ENCODE peak calls at places on chromosomes 5 and 9, in nine cellular contexts. D is left ventricle myocardium inferior, L is OCI-LY7, K is right lobe of liver, U is neural progenitor cell, C is brain microvascular endothelial cell, Z is HL-60, H is body of pancreas, R is hepatocyte. O is an unnamed sample.

GRCh38 chr5:136174021-136174659 is 18.8 kb downstream of the SMIM32 start:
- DNase-seq in K (no peak), H (peak; percentile 31), R (peak; percentile 66), C (peak; percentile 53), D (no peak), U (peak; percentile 50), Z (no peak), L (peak; percentile 76), O (no peak)

GRCh38 chr9:105633373-105633772 is 28.9 kb upstream of the TAL2 start:
- DNase-seq in U (no peak), L (no peak), K (no peak), R (no peak), Z (no peak), C (no peak), H (no peak), D (no peak), O (no peak)

GRCh38 chr5:150512368-150512747 is 4.4 kb downstream of the NDST1 start:
- DNase-seq in L (no peak), H (peak; percentile 56), K (peak; percentile 72), D (no peak), U (no peak), R (no peak), Z (no peak), C (no peak), O (no peak)

GRCh38 chr5:40224421-40224820 is 455.3 kb upstream of the PTGER4 start:
- DNase-seq in C (no peak), L (no peak), U (no peak), R (no peak), K (no peak), H (no peak), Z (no peak), D (no peak), O (no peak)

GRCh38 chr5:73182282-73182681 is 9.3 kb downstream of the TMEM174 start:
- DNase-seq in U (no peak), K (no peak), R (no peak), L (no peak), H (no peak), Z (no peak), C (no peak), D (no peak), O (no peak)

GRCh38 chr9:16611001-16611400 is 259.5 kb downstream of the BNC2 start:
- DNase-seq in D (no peak), C (no peak), L (no peak), Z (no peak), H (no peak), K (no peak), R (no peak), U (no peak), O (no peak)

GRCh38 chr9:115469826-115470225 is 351.9 kb upstream of the TNC start:
- DNase-seq in D (no peak), U (no peak), R (no peak), L (no peak), Z (no peak), C (no peak), K (no peak), H (no peak), O (no peak)

GRCh38 chr5:96703985-96704384 is 41.8 kb downstream of the CAST start:
- DNase-seq in R (no peak), D (no peak), Z (no peak), U (no peak), L (no peak), C (no peak), K (no peak), H (no peak), O (no peak)

GRCh38 chr5:72498284-72498683 is 8.9 kb downstream of the ZNF366 start:
- DNase-seq in H (no peak), C (peak; percentile 45), U (no peak), K (no peak), Z (no peak), R (no peak), D (no peak), L (no peak), O (no peak)

GRCh38 chr5:18281947-18282557 is 647.8 kb downstream of the TAF11L14 start:
- DNase-seq in R (peak; percentile 55), K (no peak), U (peak; percentile 25), D (no peak), Z (peak; percentile 20), L (peak; percentile 25), H (no peak), C (peak; percentile 27), O (no peak)

GRCh38 chr5:147382776-147383175 is 127.1 kb downstream of the DPYSL3 start:
- DNase-seq in U (no peak), H (no peak), R (peak; percentile 22), K (no peak), D (no peak), C (no peak), Z (no peak), L (no peak), O (no peak)

GRCh38 chr9:82987790-82988189 is 75.2 kb downstream of the RASEF start:
- DNase-seq in D (no peak), Z (no peak), U (no peak), H (no peak), L (no peak), R (no peak), C (no peak), K (no peak), O (no peak)

GRCh38 chr9:14530301-14530700 is 162.9 kb downstream of the ZDHHC21 start:
- DNase-seq in H (no peak), D (no peak), Z (no peak), U (peak; percentile 9), R (no peak), K (no peak), L (no peak), C (no peak), O (no peak)

GRCh38 chr5:43121565-43122484 is 1.1 kb downstream of the ZNF131 start:
- DNase-seq in L (peak; percentile 35), R (peak; percentile 42), U (no peak), H (peak; percentile 20), C (peak; percentile 37), K (no peak), Z (no peak), D (no peak), O (no peak)

GRCh38 chr5:43115968-43116367 is 4.7 kb upstream of the ZNF131 start:
- DNase-seq in H (no peak), U (no peak), L (no peak), K (no peak), D (no peak), Z (no peak), C (no peak), R (no peak), O (no peak)

GRCh38 chr5:43117092-43117491 is 3.6 kb upstream of the ZNF131 start:
- DNase-seq in C (no peak), K (no peak), H (no peak), L (no peak), D (no peak), Z (no peak), U (no peak), R (no peak), O (no peak)

GRCh38 chr5:43123887-43124286 is 3.2 kb downstream of the ZNF131 start:
- DNase-seq in D (no peak), R (no peak), L (no peak), K (no peak), Z (no peak), C (no peak), H (no peak), U (no peak), O (no peak)

GRCh38 chr5:43120720-43121564 is at the start of gene ZNF131:
- DNase-seq in C (peak; percentile 88), K (peak; percentile 99), H (peak; percentile 96), U (peak; percentile 98), D (peak; percentile 96), R (peak; percentile 99), Z (peak; percentile 87), L (peak; percentile 98), O (peak; percentile 99)
- TF ChIP-seq CTCF in C (peak; percentile 12), K (no peak), H (no peak), U (no peak), D (no peak), R (no peak), Z (no peak), L (no peak), O (no peak)

DNA sequence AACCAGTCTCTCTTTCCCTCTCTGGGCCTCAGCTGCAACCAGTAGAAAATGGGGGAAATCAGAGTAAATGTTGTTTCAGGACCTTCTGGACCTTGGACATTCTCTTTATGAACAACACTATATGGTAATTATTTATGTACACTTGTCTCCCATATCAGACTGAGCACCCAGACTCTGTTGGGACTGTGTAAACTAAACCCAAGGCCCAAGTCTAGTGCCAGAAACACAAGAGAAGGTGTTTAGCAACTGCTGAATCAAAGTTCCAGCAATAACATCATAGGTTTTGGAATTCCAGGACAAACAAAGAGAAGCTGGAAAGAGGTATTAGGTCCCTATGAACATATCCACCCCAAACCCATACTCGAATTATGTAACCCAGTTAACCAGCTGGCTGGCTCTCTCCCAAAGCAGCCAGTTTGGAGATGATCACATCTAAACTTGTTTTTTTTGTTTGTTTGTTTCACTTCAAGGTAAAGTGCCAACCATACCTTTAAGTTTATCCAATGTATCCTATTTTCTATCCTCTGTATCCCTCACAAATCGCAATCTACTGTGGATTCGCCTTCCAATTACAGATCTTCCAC is 1.9 kb upstream of the RNF38 start:
- DNase-seq in K (no peak), R (peak; percentile 18), Z (no peak), C (no peak), H (no peak), L (no peak), D (no peak), U (no peak), O (no peak)
- H3K4me3 ChIP-seq in K (no peak overlapping the region), R (no peak overlapping the region), Z (no peak overlapping the region), C (no peak overlapping the region), H (no peak overlapping the region), L (no peak overlapping the region), D (peak overlapping the region; percentile 84), U (peak overlapping the region; percentile 75), O (no peak overlapping the region)

GRCh38 chr9:69122086-69122390 is 52.0 kb upstream of the TJP2 start:
- DNase-seq in C (peak; percentile 53), Z (no peak), H (peak; percentile 83), D (peak; percentile 71), K (peak; percentile 81), U (peak; percentile 77), L (no peak), R (peak; percentile 68), O (peak; percentile 89)
- H3K27ac ChIP-seq in C (peak overlapping the region; percentile 80), Z (no peak overlapping the region), H (peak overlapping the region; percentile 100), D (peak overlapping the region; percentile 90), K (peak overlapping the region; percentile 89), U (no peak overlapping the region), L (peak overlapping the region; percentile 60), R (peak overlapping the region; percentile 99), O (peak overlapping the region; percentile 89)

DNA sequence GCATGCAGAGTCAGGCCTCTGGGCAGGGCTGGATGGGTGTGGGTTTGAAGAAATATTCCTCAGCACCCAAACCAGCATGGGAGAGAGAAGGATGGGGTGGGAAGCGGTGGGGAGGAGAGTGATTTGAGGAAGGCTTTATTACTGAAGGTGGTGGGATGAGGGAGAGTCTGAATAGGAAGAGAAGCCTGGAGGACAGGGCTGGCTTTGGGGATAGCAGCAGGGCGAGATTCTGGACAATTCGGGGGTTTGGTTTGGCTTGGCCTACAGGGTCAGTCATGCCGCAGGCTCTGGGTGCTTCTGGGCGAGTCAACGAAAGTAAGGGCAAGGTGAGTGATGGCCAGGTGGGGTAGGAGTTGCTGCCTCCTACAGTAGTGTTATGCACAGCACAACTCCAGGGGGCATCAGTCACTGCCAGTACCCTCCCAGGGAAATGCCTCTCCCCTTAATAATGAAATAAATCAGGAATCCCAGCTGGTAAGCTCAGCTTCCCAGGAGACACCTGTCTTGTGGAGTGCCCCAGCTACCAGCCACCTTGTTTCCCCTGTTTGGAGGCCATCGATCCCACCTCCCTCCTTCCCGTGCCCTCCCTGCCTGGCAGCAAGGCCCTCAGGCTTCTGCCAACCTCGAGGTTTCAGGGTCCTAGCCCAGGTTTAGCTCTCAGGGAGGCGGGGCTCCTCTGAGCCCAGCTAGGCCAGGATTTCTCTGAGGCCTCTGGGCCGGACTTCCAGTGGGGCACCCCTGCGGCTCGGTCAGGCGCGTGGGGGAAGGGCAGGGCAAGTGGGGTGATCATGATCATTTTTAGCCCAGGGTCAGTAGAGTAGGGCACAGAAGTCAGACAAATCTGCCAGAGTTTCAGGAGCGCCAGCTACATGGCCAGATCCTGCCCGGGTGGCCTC is 741 bp upstream of the NKX2-5 start:
- DNase-seq in C (no peak), H (no peak), U (peak; percentile 52), R (no peak), L (no peak), Z (no peak), D (no peak), K (no peak), O (no peak)
- TF ChIP-seq CTCF in C (no peak), H (no peak), U (peak; percentile 13), R (no peak), L (no peak), Z (no peak), D (no peak), K (no peak), O (no peak)